ENCODE peak calls at places on chromosomes 5 and 9, in five cellular contexts. One of them, this sample, is unnamed.

GRCh38 chr9:37911271-37911681 is 7.3 kb upstream of the SLC25A51 start:
- DNase-seq in CD4-positive, alpha-beta T cell: no peak
- DNase-seq in CD8-positive, alpha-beta T cell: no peak
- DNase-seq in choroid plexus epithelial cell: peak; percentile 96
- DNase-seq in A673: no peak
- DNase-seq in this sample: no peak

GRCh38 chr5:136228358-136228757 is 35.4 kb upstream of the SMIM32 start:
- DNase-seq in CD4-positive, alpha-beta T cell: no peak
- DNase-seq in CD8-positive, alpha-beta T cell: no peak
- DNase-seq in choroid plexus epithelial cell: no peak
- DNase-seq in A673: peak; percentile 12
- DNase-seq in this sample: no peak

GRCh38 chr9:87676976-87677775 is 48.7 kb upstream of the CTSL start:
- DNase-seq in CD4-positive, alpha-beta T cell: no peak
- DNase-seq in CD8-positive, alpha-beta T cell: no peak
- DNase-seq in choroid plexus epithelial cell: peak; percentile 39
- DNase-seq in A673: peak; percentile 36
- DNase-seq in this sample: no peak

GRCh38 chr9:83267741-83268140 is 204.8 kb upstream of the RASEF start:
- DNase-seq in CD4-positive, alpha-beta T cell: no peak
- DNase-seq in CD8-positive, alpha-beta T cell: no peak
- DNase-seq in choroid plexus epithelial cell: no peak
- DNase-seq in A673: no peak
- DNase-seq in this sample: no peak

GRCh38 chr5:137402436-137403187 is 96.5 kb downstream of the SPOCK1 start:
- DNase-seq in CD4-positive, alpha-beta T cell: no peak
- DNase-seq in CD8-positive, alpha-beta T cell: no peak
- DNase-seq in choroid plexus epithelial cell: no peak
- DNase-seq in A673: no peak
- DNase-seq in this sample: no peak

GRCh38 chr5:139908749-139909148 is 113.1 kb downstream of the PSD2 start:
- DNase-seq in CD4-positive, alpha-beta T cell: no peak
- DNase-seq in CD8-positive, alpha-beta T cell: no peak
- DNase-seq in choroid plexus epithelial cell: peak; percentile 49
- DNase-seq in A673: no peak
- DNase-seq in this sample: no peak

GRCh38 chr5:81151546-81151945 is 81.6 kb upstream of the CKMT2 start:
- DNase-seq in CD4-positive, alpha-beta T cell: no peak
- DNase-seq in CD8-positive, alpha-beta T cell: no peak
- DNase-seq in choroid plexus epithelial cell: peak; percentile 87
- DNase-seq in A673: no peak
- DNase-seq in this sample: no peak

GRCh38 chr5:129412731-129413130 is 47.4 kb upstream of the ADAMTS19 start:
- DNase-seq in CD4-positive, alpha-beta T cell: no peak
- DNase-seq in CD8-positive, alpha-beta T cell: no peak
- DNase-seq in choroid plexus epithelial cell: no peak
- DNase-seq in A673: no peak
- DNase-seq in this sample: no peak

DNA sequence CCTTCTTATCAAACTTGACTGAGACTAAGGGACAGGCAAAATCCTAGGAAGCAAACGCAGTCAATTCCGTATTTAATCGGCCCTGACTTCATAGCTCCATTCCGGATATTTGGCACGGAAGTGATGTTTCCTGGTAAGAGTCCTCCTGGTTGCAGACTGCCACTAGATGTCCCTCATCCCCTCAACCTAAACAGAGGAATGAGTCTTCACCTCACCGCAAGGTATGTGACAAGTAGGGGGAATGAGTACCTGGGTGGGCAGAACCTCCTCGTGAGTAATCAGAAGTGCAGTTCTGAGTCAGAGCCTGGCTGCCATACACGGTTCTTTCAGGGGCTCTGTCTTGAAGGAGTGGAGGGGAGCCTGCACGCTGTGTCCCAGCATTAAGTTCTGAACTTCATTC is 173.6 kb downstream of the MUSK start:
- DNase-seq in CD4-positive, alpha-beta T cell: no peak
- DNase-seq in CD8-positive, alpha-beta T cell: no peak
- DNase-seq in choroid plexus epithelial cell: no peak
- DNase-seq in A673: no peak
- DNase-seq in this sample: no peak
- TF ChIP-seq CTCF in CD4-positive, alpha-beta T cell: no peak
- TF ChIP-seq CTCF in CD8-positive, alpha-beta T cell: no peak
- TF ChIP-seq CTCF in choroid plexus epithelial cell: peak; percentile 6
- TF ChIP-seq CTCF in A673: peak; percentile 43
- TF ChIP-seq CTCF in this sample: no peak

GRCh38 chr9:99024959-99025358 is 80.0 kb upstream of the TGFBR1 start:
- DNase-seq in CD4-positive, alpha-beta T cell: no peak
- DNase-seq in CD8-positive, alpha-beta T cell: no peak
- DNase-seq in choroid plexus epithelial cell: peak; percentile 86
- DNase-seq in A673: no peak
- DNase-seq in this sample: no peak

GRCh38 chr9:99026271-99026955 is 78.5 kb upstream of the TGFBR1 start:
- DNase-seq in CD4-positive, alpha-beta T cell: no peak
- DNase-seq in CD8-positive, alpha-beta T cell: no peak
- DNase-seq in choroid plexus epithelial cell: no peak
- DNase-seq in A673: no peak
- DNase-seq in this sample: no peak

GRCh38 chr9:99027414-99027813 is 77.5 kb upstream of the TGFBR1 start:
- DNase-seq in CD4-positive, alpha-beta T cell: no peak
- DNase-seq in CD8-positive, alpha-beta T cell: no peak
- DNase-seq in choroid plexus epithelial cell: no peak
- DNase-seq in A673: no peak
- DNase-seq in this sample: no peak

GRCh38 chr9:99026956-99027298 is 78.0 kb upstream of the TGFBR1 start:
- DNase-seq in CD4-positive, alpha-beta T cell: no peak
- DNase-seq in CD8-positive, alpha-beta T cell: no peak
- DNase-seq in choroid plexus epithelial cell: no peak
- DNase-seq in A673: no peak
- DNase-seq in this sample: no peak

DNA sequence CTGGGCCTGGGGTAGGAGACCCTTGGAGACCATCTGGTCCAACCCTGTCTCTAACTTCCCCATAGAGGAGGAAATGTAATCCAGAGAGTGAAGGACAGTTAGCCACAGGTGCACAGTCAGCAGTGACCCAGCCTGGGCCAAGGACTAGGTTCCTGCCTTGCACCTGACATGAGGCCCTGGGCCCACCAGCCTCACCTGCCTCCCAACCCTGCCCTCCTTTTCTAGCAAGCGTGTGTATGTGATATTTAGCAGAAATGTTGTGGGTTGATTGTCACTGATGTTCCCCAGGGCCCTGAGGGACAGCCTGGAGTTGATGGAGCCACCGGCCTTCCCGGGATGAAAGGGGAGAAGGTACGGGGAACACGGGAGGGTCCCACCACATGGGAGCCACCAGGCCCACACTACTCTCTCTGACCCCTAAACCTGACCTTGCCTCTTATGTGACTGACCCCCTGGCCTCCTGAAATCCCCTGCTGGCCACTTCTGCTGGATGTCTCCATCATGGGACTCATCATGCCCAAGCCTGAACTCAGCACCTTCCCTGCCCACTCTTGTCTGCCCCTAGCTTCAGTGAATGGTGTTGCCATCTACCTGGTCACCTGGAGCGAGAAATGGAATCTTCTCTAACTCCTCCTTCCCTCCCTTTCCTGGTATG is 79.2 kb upstream of the TGFBR1 start:
- DNase-seq in CD4-positive, alpha-beta T cell: no peak
- DNase-seq in CD8-positive, alpha-beta T cell: no peak
- DNase-seq in choroid plexus epithelial cell: no peak
- DNase-seq in A673: no peak
- DNase-seq in this sample: no peak
- TF ChIP-seq CTCF in CD4-positive, alpha-beta T cell: no peak
- TF ChIP-seq CTCF in CD8-positive, alpha-beta T cell: no peak
- TF ChIP-seq CTCF in choroid plexus epithelial cell: no peak
- TF ChIP-seq CTCF in A673: no peak
- TF ChIP-seq CTCF in this sample: no peak

GRCh38 chr5:103445426-103446035 is 117.1 kb downstream of the NUDT12 start:
- DNase-seq in CD4-positive, alpha-beta T cell: no peak
- DNase-seq in CD8-positive, alpha-beta T cell: no peak
- DNase-seq in choroid plexus epithelial cell: peak; percentile 28
- DNase-seq in A673: no peak
- DNase-seq in this sample: no peak

GRCh38 chr5:103439007-103439406 is 123.6 kb downstream of the NUDT12 start:
- DNase-seq in CD4-positive, alpha-beta T cell: no peak
- DNase-seq in CD8-positive, alpha-beta T cell: no peak
- DNase-seq in choroid plexus epithelial cell: no peak
- DNase-seq in A673: no peak
- DNase-seq in this sample: no peak

GRCh38 chr5:103444333-103445038 is 118.1 kb downstream of the NUDT12 start:
- DNase-seq in CD4-positive, alpha-beta T cell: no peak
- DNase-seq in CD8-positive, alpha-beta T cell: no peak
- DNase-seq in choroid plexus epithelial cell: no peak
- DNase-seq in A673: no peak
- DNase-seq in this sample: no peak

GRCh38 chr5:103442756-103443155 is 119.8 kb downstream of the NUDT12 start:
- DNase-seq in CD4-positive, alpha-beta T cell: no peak
- DNase-seq in CD8-positive, alpha-beta T cell: no peak
- DNase-seq in choroid plexus epithelial cell: no peak
- DNase-seq in A673: no peak
- DNase-seq in this sample: no peak

DNA sequence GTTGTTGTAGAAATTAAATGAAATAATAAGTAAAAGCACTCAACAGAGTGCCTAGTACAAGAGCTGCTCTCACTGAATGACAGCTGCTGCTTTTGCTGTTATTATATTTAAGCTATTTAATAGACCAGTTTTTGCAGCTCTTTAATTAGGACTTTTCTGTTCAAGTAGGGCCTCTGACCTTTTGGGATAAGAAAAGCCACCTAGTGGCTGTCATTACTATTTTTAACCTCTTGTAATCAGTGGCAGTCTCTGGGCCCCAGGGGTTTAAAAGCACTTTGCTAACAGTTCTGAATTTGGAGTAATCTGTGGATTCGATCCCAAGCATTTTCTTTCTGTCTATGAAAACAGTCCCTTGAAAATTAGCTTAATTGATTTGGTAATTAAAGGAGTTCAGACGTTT is 121.1 kb downstream of the NUDT12 start:
- DNase-seq in CD4-positive, alpha-beta T cell: no peak
- DNase-seq in CD8-positive, alpha-beta T cell: no peak
- DNase-seq in choroid plexus epithelial cell: no peak
- DNase-seq in A673: no peak
- DNase-seq in this sample: no peak
- TF ChIP-seq CTCF in CD4-positive, alpha-beta T cell: no peak
- TF ChIP-seq CTCF in CD8-positive, alpha-beta T cell: no peak
- TF ChIP-seq CTCF in choroid plexus epithelial cell: peak; percentile 16
- TF ChIP-seq CTCF in A673: peak; percentile 36
- TF ChIP-seq CTCF in this sample: peak; percentile 48

DNA sequence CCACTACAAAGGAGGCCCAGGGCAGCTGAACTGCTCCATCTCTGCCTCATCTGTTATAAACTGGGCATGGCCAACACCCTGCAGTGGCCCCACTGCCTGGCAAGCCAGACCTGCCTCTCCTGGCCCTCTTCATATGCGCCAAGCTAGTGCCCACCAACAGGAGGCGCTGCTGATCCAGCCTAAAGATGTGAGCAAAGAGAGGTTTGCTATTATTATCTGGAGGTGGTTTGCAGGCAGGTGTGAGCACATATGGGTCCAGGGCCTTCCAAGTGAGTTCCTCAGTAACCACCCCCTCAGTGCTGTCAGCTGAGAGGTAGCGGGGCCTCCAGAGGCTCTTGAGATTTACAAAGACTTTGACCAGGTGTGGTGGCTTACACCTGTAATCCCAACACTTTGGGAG is 232.2 kb downstream of the SYK start:
- DNase-seq in CD4-positive, alpha-beta T cell: peak; percentile 44
- DNase-seq in CD8-positive, alpha-beta T cell: peak; percentile 25
- DNase-seq in choroid plexus epithelial cell: no peak
- DNase-seq in A673: peak; percentile 28
- DNase-seq in this sample: no peak
- TF ChIP-seq CTCF in CD4-positive, alpha-beta T cell: peak; percentile 34
- TF ChIP-seq CTCF in CD8-positive, alpha-beta T cell: peak; percentile 49
- TF ChIP-seq CTCF in choroid plexus epithelial cell: peak; percentile 63
- TF ChIP-seq CTCF in A673: peak; percentile 63
- TF ChIP-seq CTCF in this sample: peak; percentile 39

DNA sequence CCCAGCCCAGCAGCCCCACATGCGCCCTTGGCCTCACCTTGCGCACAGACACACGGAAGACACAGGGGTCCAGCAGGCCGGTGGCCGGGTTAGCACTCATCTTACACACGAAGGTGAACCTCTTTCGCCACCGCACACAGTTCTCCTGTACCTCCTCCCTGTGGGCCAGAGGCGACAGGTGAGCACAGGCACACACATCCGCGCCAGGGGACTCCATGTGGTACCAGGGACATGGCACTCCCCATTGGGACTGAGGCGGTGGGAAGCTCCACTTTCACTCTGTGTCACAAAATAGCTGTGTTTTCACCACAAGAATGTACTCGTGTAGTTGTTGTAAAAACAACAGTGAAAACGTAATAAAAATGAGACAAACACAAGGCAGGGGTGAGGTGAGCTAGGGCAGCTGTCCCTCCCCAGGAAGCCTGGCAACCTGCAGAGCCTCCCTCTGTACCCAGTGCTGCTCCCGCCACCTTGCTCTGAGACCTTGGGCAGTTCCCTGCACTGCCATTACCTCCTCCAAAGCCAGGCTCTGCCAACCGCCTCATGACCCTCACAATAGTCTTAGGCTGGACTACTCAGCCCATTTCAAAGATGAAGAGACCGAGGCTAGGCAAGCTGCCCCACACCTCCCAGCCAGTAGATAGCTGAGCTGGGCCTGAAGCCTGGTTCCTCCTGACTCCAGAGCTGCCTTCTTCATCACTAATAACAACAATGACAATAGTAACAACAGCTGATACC is 16.3 kb upstream of the DPM2 start:
- DNase-seq in CD4-positive, alpha-beta T cell: no peak
- DNase-seq in CD8-positive, alpha-beta T cell: no peak
- DNase-seq in choroid plexus epithelial cell: peak; percentile 34
- DNase-seq in A673: no peak
- DNase-seq in this sample: no peak
- TF ChIP-seq CTCF in CD4-positive, alpha-beta T cell: no peak
- TF ChIP-seq CTCF in CD8-positive, alpha-beta T cell: no peak
- TF ChIP-seq CTCF in choroid plexus epithelial cell: no peak
- TF ChIP-seq CTCF in A673: no peak
- TF ChIP-seq CTCF in this sample: no peak